ENCODE peak calls at places on chromosome 2, in seven cellular contexts. One of them, this sample, is unnamed.

GRCh38 chr2:55148269-55148668 is 83.8 kb downstream of the CLHC1 start:
- DNase-seq in neuronal stem cell: no peak
- DNase-seq in mesendoderm: peak
- DNase-seq in IMR-90: peak
- DNase-seq in mesenchymal stem cell: peak
- DNase-seq in trophoblast cell: peak
- DNase-seq in H1: no peak
- DNase-seq in this sample: no peak

GRCh38 chr2:178478102-178478441 is 328 bp downstream of the FKBP7 start:
- DNase-seq in neuronal stem cell: no peak
- DNase-seq in mesendoderm: no peak
- DNase-seq in IMR-90: peak
- DNase-seq in mesenchymal stem cell: peak
- DNase-seq in trophoblast cell: peak
- DNase-seq in H1: no peak
- DNase-seq in this sample: no peak

GRCh38 chr2:1051585-1051984 is 100.9 kb downstream of the SNTG2 start:
- DNase-seq in neuronal stem cell: no peak
- DNase-seq in mesendoderm: peak
- DNase-seq in IMR-90: no peak
- DNase-seq in mesenchymal stem cell: no peak
- DNase-seq in trophoblast cell: no peak
- DNase-seq in H1: no peak
- DNase-seq in this sample: no peak

GRCh38 chr2:238974510-238975166 is 126.8 kb downstream of the TWIST2 start:
- DNase-seq in neuronal stem cell: no peak
- DNase-seq in mesendoderm: peak
- DNase-seq in IMR-90: peak
- DNase-seq in mesenchymal stem cell: peak
- DNase-seq in trophoblast cell: no peak
- DNase-seq in H1: no peak
- DNase-seq in this sample: peak

GRCh38 chr2:34822616-34823015 is 1223.5 kb upstream of the FAM98A start:
- DNase-seq in neuronal stem cell: no peak
- DNase-seq in mesendoderm: no peak
- DNase-seq in IMR-90: no peak
- DNase-seq in mesenchymal stem cell: no peak
- DNase-seq in trophoblast cell: no peak
- DNase-seq in H1: no peak
- DNase-seq in this sample: no peak

GRCh38 chr2:238811293-238811692 is 36.6 kb upstream of the TWIST2 start:
- DNase-seq in neuronal stem cell: no peak
- DNase-seq in mesendoderm: no peak
- DNase-seq in IMR-90: peak
- DNase-seq in mesenchymal stem cell: no peak
- DNase-seq in trophoblast cell: no peak
- DNase-seq in H1: no peak
- DNase-seq in this sample: no peak

GRCh38 chr2:66805136-66805535 is 370.2 kb downstream of the MEIS1 start:
- DNase-seq in neuronal stem cell: peak
- DNase-seq in mesendoderm: peak
- DNase-seq in IMR-90: peak
- DNase-seq in mesenchymal stem cell: peak
- DNase-seq in trophoblast cell: no peak
- DNase-seq in H1: no peak
- DNase-seq in this sample: no peak

GRCh38 chr2:50480507-50480906 is 551.4 kb downstream of the NRXN1 start:
- DNase-seq in neuronal stem cell: no peak
- DNase-seq in mesendoderm: no peak
- DNase-seq in IMR-90: no peak
- DNase-seq in mesenchymal stem cell: no peak
- DNase-seq in trophoblast cell: no peak
- DNase-seq in H1: no peak
- DNase-seq in this sample: no peak

GRCh38 chr2:172749377-172749776 is 13.7 kb downstream of the RAPGEF4 start:
- DNase-seq in neuronal stem cell: no peak
- DNase-seq in mesendoderm: peak
- DNase-seq in IMR-90: no peak
- DNase-seq in mesenchymal stem cell: no peak
- DNase-seq in trophoblast cell: no peak
- DNase-seq in H1: no peak
- DNase-seq in this sample: no peak

GRCh38 chr2:190791347-190791982 is 89.2 kb upstream of the GLS start:
- DNase-seq in neuronal stem cell: no peak
- DNase-seq in mesendoderm: peak
- DNase-seq in IMR-90: peak
- DNase-seq in mesenchymal stem cell: peak
- DNase-seq in trophoblast cell: no peak
- DNase-seq in H1: no peak
- DNase-seq in this sample: no peak

GRCh38 chr2:98769784-98770183 is 38.9 kb upstream of the MGAT4A start:
- DNase-seq in neuronal stem cell: no peak
- DNase-seq in mesendoderm: no peak
- DNase-seq in IMR-90: no peak
- DNase-seq in mesenchymal stem cell: no peak
- DNase-seq in trophoblast cell: peak
- DNase-seq in H1: no peak
- DNase-seq in this sample: no peak

GRCh38 chr2:27316655-27317412 is 6.1 kb downstream of the MPV17 start:
- DNase-seq in neuronal stem cell: no peak
- DNase-seq in mesendoderm: no peak
- DNase-seq in IMR-90: no peak
- DNase-seq in mesenchymal stem cell: no peak
- DNase-seq in trophoblast cell: no peak
- DNase-seq in H1: no peak
- DNase-seq in this sample: no peak

GRCh38 chr2:120958623-120959366 is 223.1 kb downstream of the GLI2 start:
- DNase-seq in neuronal stem cell: peak
- DNase-seq in mesendoderm: peak
- DNase-seq in IMR-90: no peak
- DNase-seq in mesenchymal stem cell: peak
- DNase-seq in trophoblast cell: no peak
- DNase-seq in H1: peak
- DNase-seq in this sample: peak

GRCh38 chr2:165634855-165635254 is 159.2 kb downstream of the GALNT3 start:
- DNase-seq in neuronal stem cell: peak
- DNase-seq in mesendoderm: peak
- DNase-seq in IMR-90: peak
- DNase-seq in mesenchymal stem cell: peak
- DNase-seq in trophoblast cell: no peak
- DNase-seq in H1: peak
- DNase-seq in this sample: peak

GRCh38 chr2:168687314-168687713 is 115.1 kb upstream of the NOSTRIN start:
- DNase-seq in neuronal stem cell: no peak
- DNase-seq in mesendoderm: peak
- DNase-seq in IMR-90: peak
- DNase-seq in mesenchymal stem cell: peak
- DNase-seq in trophoblast cell: no peak
- DNase-seq in H1: no peak
- DNase-seq in this sample: no peak

GRCh38 chr2:145038041-145038525 is 518.2 kb upstream of the ZEB2 start:
- DNase-seq in neuronal stem cell: no peak
- DNase-seq in mesendoderm: no peak
- DNase-seq in IMR-90: peak
- DNase-seq in mesenchymal stem cell: no peak
- DNase-seq in trophoblast cell: no peak
- DNase-seq in H1: no peak
- DNase-seq in this sample: no peak

GRCh38 chr2:11777066-11777782 is 30.8 kb downstream of the LPIN1 start:
- DNase-seq in neuronal stem cell: no peak
- DNase-seq in mesendoderm: peak
- DNase-seq in IMR-90: no peak
- DNase-seq in mesenchymal stem cell: peak
- DNase-seq in trophoblast cell: no peak
- DNase-seq in H1: no peak
- DNase-seq in this sample: no peak

GRCh38 chr2:232658217-232658785 is 24.9 kb downstream of the EFHD1 start:
- DNase-seq in neuronal stem cell: no peak
- DNase-seq in mesendoderm: peak
- DNase-seq in IMR-90: no peak
- DNase-seq in mesenchymal stem cell: peak
- DNase-seq in trophoblast cell: no peak
- DNase-seq in H1: no peak
- DNase-seq in this sample: no peak

GRCh38 chr2:236498369-236498768 is 71.3 kb upstream of the ACKR3 start:
- DNase-seq in neuronal stem cell: no peak
- DNase-seq in mesendoderm: no peak
- DNase-seq in IMR-90: peak
- DNase-seq in mesenchymal stem cell: peak
- DNase-seq in trophoblast cell: peak
- DNase-seq in H1: no peak
- DNase-seq in this sample: no peak

GRCh38 chr2:9247786-9248185 is 41.2 kb downstream of the ASAP2 start:
- DNase-seq in neuronal stem cell: no peak
- DNase-seq in mesendoderm: no peak
- DNase-seq in IMR-90: no peak
- DNase-seq in mesenchymal stem cell: peak
- DNase-seq in trophoblast cell: no peak
- DNase-seq in H1: no peak
- DNase-seq in this sample: no peak

GRCh38 chr2:45127321-45127720 is 118.1 kb upstream of the SIX2 start:
- DNase-seq in neuronal stem cell: no peak
- DNase-seq in mesendoderm: no peak
- DNase-seq in IMR-90: no peak
- DNase-seq in mesenchymal stem cell: no peak
- DNase-seq in trophoblast cell: no peak
- DNase-seq in H1: peak
- DNase-seq in this sample: no peak

GRCh38 chr2:157411624-157412336 is 32.1 kb downstream of the CYTIP start:
- DNase-seq in neuronal stem cell: no peak
- DNase-seq in mesendoderm: no peak
- DNase-seq in IMR-90: no peak
- DNase-seq in mesenchymal stem cell: no peak
- DNase-seq in trophoblast cell: no peak
- DNase-seq in H1: no peak
- DNase-seq in this sample: no peak
- H2BK120ac ChIP-seq in neuronal stem cell: no peak
- H2BK120ac ChIP-seq in mesendoderm: peak
- H2BK120ac ChIP-seq in IMR-90: no peak
- H2BK120ac ChIP-seq in mesenchymal stem cell: no peak
- H2BK120ac ChIP-seq in trophoblast cell: no peak
- H2BK120ac ChIP-seq in H1: no peak
- H2BK120ac ChIP-seq in this sample: no peak

GRCh38 chr2:138877421-138877820 is 97.2 kb upstream of the NXPH2 start:
- DNase-seq in neuronal stem cell: no peak
- DNase-seq in mesendoderm: peak
- DNase-seq in IMR-90: no peak
- DNase-seq in mesenchymal stem cell: peak
- DNase-seq in trophoblast cell: peak
- DNase-seq in H1: no peak
- DNase-seq in this sample: no peak

GRCh38 chr2:138871312-138871711 is 91.1 kb upstream of the NXPH2 start:
- DNase-seq in neuronal stem cell: no peak
- DNase-seq in mesendoderm: no peak
- DNase-seq in IMR-90: no peak
- DNase-seq in mesenchymal stem cell: no peak
- DNase-seq in trophoblast cell: no peak
- DNase-seq in H1: no peak
- DNase-seq in this sample: no peak

GRCh38 chr2:138874251-138874650 is 94.1 kb upstream of the NXPH2 start:
- DNase-seq in neuronal stem cell: no peak
- DNase-seq in mesendoderm: no peak
- DNase-seq in IMR-90: no peak
- DNase-seq in mesenchymal stem cell: no peak
- DNase-seq in trophoblast cell: no peak
- DNase-seq in H1: no peak
- DNase-seq in this sample: no peak
- H2BK120ac ChIP-seq in neuronal stem cell: no peak
- H2BK120ac ChIP-seq in mesendoderm: no peak
- H2BK120ac ChIP-seq in IMR-90: no peak
- H2BK120ac ChIP-seq in mesenchymal stem cell: no peak
- H2BK120ac ChIP-seq in trophoblast cell: no peak
- H2BK120ac ChIP-seq in H1: no peak
- H2BK120ac ChIP-seq in this sample: no peak

DNA sequence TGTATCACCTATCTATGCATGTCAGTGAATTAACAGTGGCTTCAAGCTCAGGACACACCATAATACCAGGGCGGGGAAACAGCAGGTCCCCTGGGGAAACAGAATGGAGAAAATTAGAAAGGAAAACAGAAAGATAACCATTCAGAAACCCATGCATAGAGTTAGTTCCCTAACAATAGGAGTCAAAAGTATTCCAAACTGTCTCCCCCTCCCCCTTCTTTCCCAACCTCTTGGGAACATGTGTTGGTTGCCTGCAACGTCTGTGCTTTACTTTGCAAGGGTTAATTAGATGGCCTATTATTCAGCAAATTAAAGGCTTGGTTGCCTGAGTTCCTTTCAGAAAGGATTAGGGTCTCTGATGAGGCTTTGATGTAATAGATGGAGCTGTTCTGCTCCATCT is 176.5 kb downstream of the MYO3B start:
- DNase-seq in neuronal stem cell: peak
- DNase-seq in mesendoderm: peak
- DNase-seq in IMR-90: no peak
- DNase-seq in mesenchymal stem cell: no peak
- DNase-seq in trophoblast cell: no peak
- DNase-seq in H1: no peak
- DNase-seq in this sample: no peak
- H2BK120ac ChIP-seq in neuronal stem cell: no peak
- H2BK120ac ChIP-seq in mesendoderm: peak
- H2BK120ac ChIP-seq in IMR-90: no peak
- H2BK120ac ChIP-seq in mesenchymal stem cell: no peak
- H2BK120ac ChIP-seq in trophoblast cell: no peak
- H2BK120ac ChIP-seq in H1: no peak
- H2BK120ac ChIP-seq in this sample: no peak

GRCh38 chr2:171670655-171671054 is 16.6 kb upstream of the DYNC1I2 start:
- DNase-seq in neuronal stem cell: no peak
- DNase-seq in mesendoderm: no peak
- DNase-seq in IMR-90: peak
- DNase-seq in mesenchymal stem cell: no peak
- DNase-seq in trophoblast cell: no peak
- DNase-seq in H1: no peak
- DNase-seq in this sample: no peak

GRCh38 chr2:171671867-171672266 is 15.4 kb upstream of the DYNC1I2 start:
- DNase-seq in neuronal stem cell: no peak
- DNase-seq in mesendoderm: no peak
- DNase-seq in IMR-90: no peak
- DNase-seq in mesenchymal stem cell: no peak
- DNase-seq in trophoblast cell: no peak
- DNase-seq in H1: no peak
- DNase-seq in this sample: no peak

GRCh38 chr2:171668111-171668600 is 19.1 kb upstream of the DYNC1I2 start:
- DNase-seq in neuronal stem cell: no peak
- DNase-seq in mesendoderm: no peak
- DNase-seq in IMR-90: no peak
- DNase-seq in mesenchymal stem cell: no peak
- DNase-seq in trophoblast cell: no peak
- DNase-seq in H1: no peak
- DNase-seq in this sample: no peak

GRCh38 chr2:171669121-171669520 is 18.1 kb upstream of the DYNC1I2 start:
- DNase-seq in neuronal stem cell: no peak
- DNase-seq in mesendoderm: no peak
- DNase-seq in IMR-90: no peak
- DNase-seq in mesenchymal stem cell: no peak
- DNase-seq in trophoblast cell: no peak
- DNase-seq in H1: no peak
- DNase-seq in this sample: no peak

DNA sequence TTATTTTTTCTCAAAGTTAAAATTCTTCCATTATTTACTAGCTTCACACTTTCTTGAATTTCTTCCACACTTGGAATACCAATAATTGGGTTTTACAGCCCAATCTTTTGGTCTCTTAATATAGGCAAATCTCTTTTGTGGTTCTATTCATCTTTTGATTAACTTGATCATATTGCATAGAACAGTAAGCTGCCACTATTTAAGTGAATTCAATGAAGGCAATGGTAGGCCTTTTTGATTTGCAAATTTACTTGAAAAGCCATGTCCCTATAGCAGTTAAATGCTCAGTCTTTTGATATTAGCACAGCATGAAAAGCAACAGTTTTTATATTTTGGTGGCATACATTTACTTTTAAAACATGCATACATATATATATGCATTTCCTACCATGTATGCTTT is 20.2 kb upstream of the DYNC1I2 start:
- DNase-seq in neuronal stem cell: no peak
- DNase-seq in mesendoderm: no peak
- DNase-seq in IMR-90: no peak
- DNase-seq in mesenchymal stem cell: no peak
- DNase-seq in trophoblast cell: no peak
- DNase-seq in H1: no peak
- DNase-seq in this sample: no peak
- H2BK120ac ChIP-seq in neuronal stem cell: no peak
- H2BK120ac ChIP-seq in mesendoderm: no peak
- H2BK120ac ChIP-seq in IMR-90: no peak
- H2BK120ac ChIP-seq in mesenchymal stem cell: no peak
- H2BK120ac ChIP-seq in trophoblast cell: no peak
- H2BK120ac ChIP-seq in H1: no peak
- H2BK120ac ChIP-seq in this sample: no peak